ENCODE peak calls at places on chromosomes 13 and 19, in five cellular contexts. R is upper lobe of left lung, L is heart right ventricle, W is astrocyte, X is tibial artery. U is an unnamed sample. For H3K36me3 and H3K27me3, the result is how much of the 10 kb centered on the place peaks cover.

GRCh38 chr13:34179481-34179880 is 361.5 kb downstream of the RFC3 start:
- DNase-seq in R (no peak), L (no peak), W (peak), X (no peak), U (no peak)

GRCh38 chr13:38265135-38265497 is 84.5 kb upstream of the UFM1 start:
- DNase-seq in R (peak), L (no peak), W (no peak), X (no peak), U (peak)

GRCh38 chr13:89695343-89696257 is 1651.9 kb upstream of the MIR17HG start:
- DNase-seq in R (no peak), L (peak), W (peak), X (no peak), U (no peak)

GRCh38 chr19:33497778-33498175 is 23.8 kb downstream of the PEPD start:
- DNase-seq in R (no peak), L (no peak), W (no peak), X (no peak), U (no peak)

GRCh38 chr13:76474356-76474755 is 411.8 kb downstream of the KCTD12 start:
- DNase-seq in R (no peak), L (no peak), W (no peak), X (no peak), U (no peak)

GRCh38 chr13:98274921-98275487 is 97.9 kb upstream of the RNF113B start:
- DNase-seq in R (no peak), L (no peak), W (peak), X (no peak), U (no peak)

GRCh38 chr13:42398542-42398941 is 126.6 kb downstream of the AKAP11 start:
- DNase-seq in R (no peak), L (no peak), W (no peak), X (no peak), U (no peak)

GRCh38 chr13:58051807-58052375 is 420.3 kb downstream of the PCDH17 start:
- DNase-seq in R (no peak), L (no peak), W (no peak), X (no peak), U (no peak)

GRCh38 chr19:16650821-16651220 is 9.1 kb downstream of the SMIM7 start:
- DNase-seq in R (no peak), L (no peak), W (no peak), X (no peak), U (no peak)

GRCh38 chr19:16654621-16655020 is 5.3 kb downstream of the SMIM7 start:
- DNase-seq in R (no peak), L (no peak), W (no peak), X (no peak), U (no peak)

GRCh38 chr19:16655727-16656126 is 4.2 kb downstream of the SMIM7 start:
- DNase-seq in R (no peak), L (no peak), W (no peak), X (no peak), U (no peak)

GRCh38 chr19:16657384-16657783 is 2.6 kb downstream of the SMIM7 start:
- DNase-seq in R (no peak), L (no peak), W (no peak), X (no peak), U (no peak)

GRCh38 chr19:16654151-16654550 is 5.8 kb downstream of the SMIM7 start:
- DNase-seq in R (no peak), L (no peak), W (no peak), X (no peak), U (no peak)
- H3K36me3 ChIP-seq in R (half or more), L (under half), W (under half), X (half or more), U (half or more)

DNA sequence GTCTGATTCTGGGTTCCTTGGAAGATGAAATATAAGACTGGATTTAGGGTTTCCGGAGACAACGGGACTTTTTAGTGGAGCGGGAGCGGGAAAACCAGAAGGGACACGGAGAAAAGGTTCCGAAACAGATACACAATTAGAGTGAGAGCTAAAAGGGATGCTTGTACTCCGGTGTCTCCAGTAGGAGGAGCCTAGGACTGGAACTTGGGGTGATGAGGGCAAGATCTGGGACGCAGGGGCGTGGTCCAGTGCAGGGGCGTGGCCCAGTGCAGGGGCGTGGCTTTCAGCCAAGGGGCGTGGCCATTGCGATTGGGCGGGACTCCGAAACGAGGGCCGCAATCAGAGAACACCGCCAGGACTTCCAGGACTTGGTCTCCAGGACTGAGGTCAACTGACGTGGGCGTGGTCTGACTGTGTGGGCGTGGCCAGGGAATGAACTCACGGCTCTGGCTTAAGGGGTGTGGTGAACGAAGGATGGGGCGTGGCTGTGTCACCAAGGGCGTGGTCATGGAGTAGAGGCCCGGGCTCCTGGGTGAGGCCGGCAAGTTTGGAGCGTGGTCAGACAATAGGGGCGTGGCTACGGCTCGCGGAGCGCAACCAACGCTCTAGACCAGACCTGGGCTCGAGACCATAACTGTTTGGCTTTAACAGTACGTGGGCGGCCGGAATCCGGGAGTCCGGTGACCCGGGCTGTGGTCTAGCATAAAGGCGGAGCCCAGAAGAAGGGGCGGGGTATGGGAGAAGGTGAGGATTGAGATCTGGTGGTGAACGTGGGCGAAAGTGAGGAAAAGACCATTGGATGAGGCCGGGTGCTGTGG is at the start of gene DKKL1:
- DNase-seq in R (peak), L (peak), W (peak), X (peak), U (peak)
- H3K27ac ChIP-seq in R (peak), L (peak), W (peak), X (peak), U (peak)

GRCh38 chr19:55699221-55699620 is 24.2 kb downstream of the EPN1 start:
- DNase-seq in R (no peak), L (no peak), W (no peak), X (peak), U (no peak)
- H3K27me3 ChIP-seq in R (under half), L (under half), W (under half), X (under half), U (under half)

GRCh38 chr19:3014135-3014534 is 14.9 kb downstream of the TLE2 start:
- DNase-seq in R (no peak), L (no peak), W (no peak), X (no peak), U (no peak)
- H3K36me3 ChIP-seq in R (under half), L (under half), W (under half), X (under half), U (under half)

DNA sequence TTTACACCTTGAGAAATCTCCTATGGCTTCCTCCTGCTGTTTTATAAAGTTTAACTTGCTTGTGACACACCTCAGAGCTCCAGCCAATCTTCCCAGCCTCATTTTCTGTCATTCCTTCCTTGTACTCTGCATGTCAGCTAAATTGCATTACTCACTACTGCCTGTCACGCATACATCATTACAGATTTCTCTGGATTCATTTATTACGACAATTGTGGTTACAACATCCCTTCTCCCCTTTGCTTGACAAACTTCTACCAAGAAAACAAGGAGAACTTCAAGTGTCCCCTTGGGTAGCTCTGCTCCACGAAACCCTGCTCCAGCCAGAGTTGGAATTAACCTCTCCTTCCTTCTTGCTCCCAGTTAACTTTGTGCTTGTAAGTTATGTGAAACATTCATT is 22.0 kb upstream of the GPR18 start:
- DNase-seq in R (no peak), L (no peak), W (peak), X (no peak), U (no peak)
- H3K27ac ChIP-seq in R (peak), L (no peak), W (no peak), X (no peak), U (no peak)